ENCODE peak calls at places on chromosome 1, in six cellular contexts. W is fibroblast of gingiva, E is putamen, S is head of caudate nucleus, U is suprapubic skin, H is caudate nucleus. R is an unnamed sample.

GRCh38 chr1:85201340-85202091 is 700 bp upstream of the SYDE2 start:
- DNase-seq in W (peak), E (peak), S (peak), U (peak), H (no peak), R (peak)

GRCh38 chr1:43979528-43980254 is 681 bp downstream of the B4GALT2 start:
- DNase-seq in W (peak), E (no peak), S (peak), U (peak), H (peak), R (no peak)

GRCh38 chr1:84944767-84945486 is 51.9 kb upstream of the LPAR3 start:
- DNase-seq in W (peak), E (peak), S (peak), U (no peak), H (peak), R (peak)

GRCh38 chr1:213122514-213122929 is 71.5 kb downstream of the RPS6KC1 start:
- DNase-seq in W (peak), E (peak), S (no peak), U (no peak), H (no peak), R (peak)

GRCh38 chr1:200892546-200892945 is 2.2 kb upstream of the INAVA start:
- DNase-seq in W (no peak), E (no peak), S (no peak), U (no peak), H (no peak), R (no peak)

GRCh38 chr1:83627045-83627444 is 371.9 kb downstream of the TTLL7 start:
- DNase-seq in W (no peak), E (no peak), S (no peak), U (no peak), H (no peak), R (no peak)

GRCh38 chr1:172585348-172585747 is 52.4 kb downstream of the SUCO start:
- DNase-seq in W (peak), E (no peak), S (no peak), U (no peak), H (no peak), R (no peak)

GRCh38 chr1:85605519-85606413 is 25.2 kb downstream of the CCN1 start:
- DNase-seq in W (no peak), E (no peak), S (no peak), U (no peak), H (no peak), R (no peak)

GRCh38 chr1:84298688-84299535 is 2.6 kb upstream of the SAMD13 start:
- DNase-seq in W (peak), E (peak), S (peak), U (peak), H (peak), R (peak)

R was measured in hippocampal formation.